ENCODE peak calls at places on chromosomes 7 and 10, in eight cellular contexts. R, P, I, J, C, U, K and N are unnamed samples.
A peak's percentile ranks its signal among the peaks of the same experiment; 100 is the strongest.

GRCh38 chr7:137983308-137984008 is 18.4 kb downstream of the CREB3L2 start:
- DNase-seq in R (no peak), P (no peak), I (no peak), J (no peak), C (no peak), U (no peak), K (no peak), N (no peak)

GRCh38 chr7:152636436-152636835 is 39.5 kb downstream of the XRCC2 start:
- DNase-seq in R (no peak), P (no peak), I (no peak), J (no peak), C (no peak), U (no peak), K (no peak), N (no peak)

GRCh38 chr10:25522946-25523608 is 348.3 kb downstream of the GPR158 start:
- DNase-seq in R (no peak), P (no peak), I (no peak), J (no peak), C (no peak), U (no peak), K (no peak), N (no peak)

GRCh38 chr7:143456992-143457793 is 13.9 kb downstream of the TAS2R60 start:
- DNase-seq in R (no peak), P (peak; percentile 53), I (no peak), J (no peak), C (no peak), U (no peak), K (no peak), N (no peak)

GRCh38 chr10:35216303-35216905 is 89.8 kb downstream of the CREM start:
- DNase-seq in R (no peak), P (no peak), I (no peak), J (peak; percentile 60), C (no peak), U (peak; percentile 28), K (peak; percentile 42), N (peak; percentile 65)

GRCh38 chr10:36636285-36636839 is 489.0 kb upstream of the ANKRD30A start:
- DNase-seq in R (no peak), P (no peak), I (no peak), J (no peak), C (no peak), U (no peak), K (no peak), N (no peak)

GRCh38 chr10:8050561-8051108 is 3.9 kb upstream of the GATA3 start:
- DNase-seq in R (no peak), P (peak; percentile 34), I (peak; percentile 4), J (peak; percentile 80), C (no peak), U (no peak), K (no peak), N (no peak)

GRCh38 chr10:31618541-31619291 is 299.7 kb downstream of the ZEB1 start:
- DNase-seq in R (no peak), P (no peak), I (no peak), J (no peak), C (no peak), U (no peak), K (no peak), N (no peak)

GRCh38 chr10:103069453-103070331 is 123.4 kb downstream of the NT5C2 start:
- DNase-seq in R (peak; percentile 46), P (peak; percentile 66), I (peak; percentile 48), J (peak; percentile 78), C (peak; percentile 70), U (no peak), K (peak; percentile 32), N (peak; percentile 52)

GRCh38 chr10:132650611-132651250 is 113.1 kb downstream of the INPP5A start:
- DNase-seq in R (no peak), P (no peak), I (no peak), J (no peak), C (no peak), U (no peak), K (no peak), N (no peak)

GRCh38 chr10:132356621-132357195 is 24.7 kb downstream of the LRRC27 start:
- DNase-seq in R (no peak), P (no peak), I (no peak), J (no peak), C (no peak), U (no peak), K (no peak), N (no peak)

GRCh38 chr10:31157125-31157983 is 125.7 kb upstream of the ZNF438 start:
- DNase-seq in R (no peak), P (peak; percentile 17), I (no peak), J (no peak), C (no peak), U (no peak), K (peak; percentile 79), N (peak; percentile 22)

GRCh38 chr7:152025937-152026890 is 740 bp downstream of the GALNT11 start:
- DNase-seq in R (no peak), P (no peak), I (no peak), J (no peak), C (no peak), U (no peak), K (no peak), N (no peak)